ENCODE peak calls at places on chromosomes 7 and 10, in six cellular contexts. N, Z, Y, M, C and H are unnamed samples.

GRCh38 chr7:74453321-74454011 is at the start of gene GTF2IRD1:
- DNase-seq in N (peak; percentile 73), Z (peak; percentile 77), Y (peak; percentile 80), M (peak; percentile 82), C (peak; percentile 84), H (peak; percentile 79)

GRCh38 chr10:133394801-133395221 is 854 bp downstream of the MTG1 start:
- DNase-seq in N (no peak), Z (peak; percentile 45), Y (no peak), M (no peak), C (no peak), H (no peak)

GRCh38 chr7:121480566-121481335 is 84.6 kb upstream of the FAM3C start:
- DNase-seq in N (no peak), Z (no peak), Y (no peak), M (no peak), C (no peak), H (no peak)

GRCh38 chr7:155922507-155922841 is 110.2 kb upstream of the SHH start:
- DNase-seq in N (no peak), Z (no peak), Y (no peak), M (no peak), C (no peak), H (no peak)

GRCh38 chr7:953547-954327 is 743 bp downstream of the ADAP1 start:
- DNase-seq in N (peak; percentile 56), Z (peak; percentile 86), Y (peak; percentile 57), M (no peak), C (no peak), H (peak; percentile 55)

GRCh38 chr7:74454948-74455804 is 1.5 kb downstream of the GTF2IRD1 start:
- DNase-seq in N (peak; percentile 75), Z (no peak), Y (peak; percentile 81), M (no peak), C (no peak), H (peak; percentile 83)

GRCh38 chr10:70982443-70982842 is 94.1 kb upstream of the PCBD1 start:
- DNase-seq in N (no peak), Z (no peak), Y (no peak), M (no peak), C (peak; percentile 66), H (peak; percentile 14)

GRCh38 chr10:42836096-42836495 is 53.5 kb downstream of the BMS1 start:
- DNase-seq in N (no peak), Z (no peak), Y (no peak), M (no peak), C (no peak), H (no peak)

GRCh38 chr7:157918326-157918725 is 581.5 kb downstream of the DNAJB6 start:
- DNase-seq in N (no peak), Z (no peak), Y (no peak), M (no peak), C (no peak), H (no peak)

GRCh38 chr10:117461766-117462423 is 80.7 kb upstream of the EMX2 start:
- DNase-seq in N (peak; percentile 65), Z (no peak), Y (peak; percentile 86), M (peak; percentile 93), C (no peak), H (peak; percentile 81)

GRCh38 chr7:2307690-2308107 is 6.5 kb downstream of the SNX8 start:
- DNase-seq in N (no peak), Z (no peak), Y (no peak), M (no peak), C (peak; percentile 63), H (no peak)

GRCh38 chr7:55776196-55776595 is 86.4 kb downstream of the SEPTIN14 start:
- DNase-seq in N (no peak), Z (no peak), Y (no peak), M (no peak), C (no peak), H (no peak)

GRCh38 chr7:51430480-51431086 is 114.0 kb upstream of the COBL start:
- DNase-seq in N (no peak), Z (no peak), Y (peak; percentile 60), M (no peak), C (peak; percentile 69), H (peak; percentile 38)

GRCh38 chr7:143345428-143345900 is 17.0 kb downstream of the FAM131B start:
- DNase-seq in N (peak; percentile 30), Z (peak; percentile 75), Y (no peak), M (no peak), C (no peak), H (no peak)

GRCh38 chr7:32039000-32039756 is 31.0 kb downstream of the PDE1C start:
- DNase-seq in N (no peak), Z (no peak), Y (no peak), M (no peak), C (no peak), H (no peak)

GRCh38 chr10:87634311-87634710 is 25.4 kb upstream of the PAPSS2 start:
- DNase-seq in N (no peak), Z (no peak), Y (no peak), M (no peak), C (no peak), H (no peak)

GRCh38 chr7:41447106-41448042 is 255.5 kb downstream of the INHBA start:
- DNase-seq in N (no peak), Z (no peak), Y (no peak), M (no peak), C (no peak), H (no peak)

GRCh38 chr7:81638216-81638615 is 131.6 kb downstream of the HGF start:
- DNase-seq in N (no peak), Z (no peak), Y (no peak), M (no peak), C (no peak), H (no peak)

GRCh38 chr7:32115831-32116230 is 45.6 kb upstream of the PDE1C start:
- DNase-seq in N (no peak), Z (no peak), Y (no peak), M (no peak), C (no peak), H (no peak)

GRCh38 chr10:46301056-46301645 is 14.4 kb downstream of the ANTXRL start:
- DNase-seq in N (no peak), Z (no peak), Y (no peak), M (no peak), C (no peak), H (no peak)

GRCh38 chr7:95718556-95719410 is 53.6 kb upstream of the DYNC1I1 start:
- DNase-seq in N (no peak), Z (no peak), Y (no peak), M (no peak), C (no peak), H (no peak)

GRCh38 chr10:98074315-98074911 is 44.0 kb upstream of the CRTAC1 start:
- DNase-seq in N (no peak), Z (no peak), Y (peak; percentile 18), M (no peak), C (no peak), H (no peak)

GRCh38 chr10:9608592-9608991 is 1409.1 kb upstream of the CELF2 start:
- DNase-seq in N (no peak), Z (no peak), Y (no peak), M (no peak), C (no peak), H (no peak)

GRCh38 chr10:11012880-11013279 is 4.8 kb upstream of the CELF2 start:
- DNase-seq in N (no peak), Z (no peak), Y (no peak), M (no peak), C (no peak), H (no peak)

GRCh38 chr10:14880201-14880600 is 1.5 kb downstream of the SUV39H2 start:
- DNase-seq in N (no peak), Z (no peak), Y (no peak), M (no peak), C (no peak), H (no peak)

GRCh38 chr7:113292105-113292504 is 173.8 kb upstream of the SMIM30 start:
- DNase-seq in N (no peak), Z (no peak), Y (no peak), M (no peak), C (no peak), H (no peak)

GRCh38 chr7:25881317-25881716 is 270.7 kb upstream of the NFE2L3 start:
- DNase-seq in N (no peak), Z (no peak), Y (no peak), M (no peak), C (no peak), H (no peak)
- TF ChIP-seq CTCF in N (no peak), Z (no peak), Y (no peak), M (no peak), C (no peak), H (no peak)

GRCh38 chr10:103276941-103277712 is at the start of gene INA:
- DNase-seq in N (no peak), Z (no peak), Y (no peak), M (no peak), C (peak; percentile 75), H (no peak)
- TF ChIP-seq CTCF in N (no peak), Z (no peak), Y (no peak), M (no peak), C (peak; percentile 27), H (no peak)

GRCh38 chr7:138233189-138233588 is 156.9 kb downstream of the AKR1D1 start:
- DNase-seq in N (no peak), Z (no peak), Y (no peak), M (no peak), C (no peak), H (no peak)
- TF ChIP-seq CTCF in N (no peak), Z (no peak), Y (no peak), M (no peak), C (no peak), H (no peak)

DNA sequence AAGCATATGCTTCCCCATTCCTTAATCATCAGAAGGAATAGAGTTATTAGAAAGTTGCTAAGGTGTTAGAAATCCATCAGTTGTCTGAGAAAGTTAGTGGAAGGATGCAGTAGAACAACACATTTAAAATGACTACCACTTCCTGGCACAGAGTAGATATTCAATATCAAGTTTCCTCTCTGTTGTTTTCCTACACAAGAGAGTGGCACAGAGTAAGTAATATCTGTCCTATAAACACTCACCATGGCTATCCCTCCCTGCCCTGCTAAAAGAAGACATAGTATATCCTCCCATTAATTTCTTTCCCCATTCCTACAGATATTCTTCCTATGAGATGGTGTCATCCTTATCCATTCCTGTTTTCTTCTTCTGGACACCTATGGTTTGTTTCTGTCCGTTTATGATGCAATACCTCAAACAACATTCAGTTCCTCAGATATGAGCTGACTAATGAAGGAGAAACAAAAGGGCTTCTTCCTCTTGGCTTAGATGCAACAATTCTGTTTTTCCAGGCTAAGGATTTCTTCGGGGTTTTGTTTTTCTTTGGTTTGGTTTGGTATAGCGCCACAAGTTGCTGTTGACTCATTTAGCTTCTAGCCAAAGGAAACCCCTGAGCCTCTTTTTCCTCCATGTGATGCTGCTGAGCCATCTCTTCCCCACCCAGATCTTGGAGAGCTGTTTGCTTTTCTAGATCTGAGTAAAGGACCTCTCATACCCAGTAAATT is 32.9 kb upstream of the BPGM start:
- DNase-seq in N (no peak), Z (no peak), Y (no peak), M (no peak), C (no peak), H (no peak)
- TF ChIP-seq CTCF in N (no peak), Z (no peak), Y (no peak), M (no peak), C (no peak), H (no peak)